ENCODE peak calls at places on chromosomes 6 and 20, in nine cellular contexts. F, M, C, L, T, E, O, K and W are unnamed samples.

GRCh38 chr6:20137837-20138236 is 74.4 kb downstream of the MBOAT1 start:
- DNase-seq in K (no peak), T (no peak), O (no peak), F (no peak), L (no peak), C (no peak), M (no peak), E (no peak), W (no peak)

GRCh38 chr6:87660226-87660886 is 41.7 kb downstream of the AKIRIN2 start:
- DNase-seq in E (no peak), F (no peak), K (no peak), O (no peak), T (no peak), M (no peak), C (no peak), L (no peak), W (no peak)

GRCh38 chr6:168122521-168122920 is 43.5 kb upstream of the FRMD1 start:
- DNase-seq in K (peak; percentile 44), E (no peak), O (no peak), T (no peak), M (no peak), C (no peak), F (no peak), L (no peak), W (no peak)

GRCh38 chr6:147503587-147503986 is 4.9 kb upstream of the SAMD5 start:
- DNase-seq in O (no peak), F (no peak), M (no peak), C (no peak), L (no peak), T (no peak), K (no peak), E (no peak), W (no peak)

GRCh38 chr6:28758046-28758817 is 165.6 kb downstream of the TRIM27 start:
- DNase-seq in F (no peak), T (no peak), O (no peak), K (no peak), L (peak; percentile 43), E (peak; percentile 48), M (no peak), C (no peak), W (no peak)

GRCh38 chr6:103327079-103327478 is 1532.6 kb downstream of the HACE1 start:
- DNase-seq in K (no peak), F (no peak), E (no peak), T (no peak), O (peak; percentile 32), M (peak; percentile 7), C (no peak), L (no peak), W (no peak)

GRCh38 chr6:105994522-105995402 is 91.4 kb upstream of the PRDM1 start:
- DNase-seq in O (peak; percentile 68), T (peak; percentile 52), L (peak; percentile 34), K (peak; percentile 68), F (peak; percentile 74), M (peak; percentile 57), E (peak; percentile 47), C (no peak), W (peak; percentile 59)

GRCh38 chr6:157615411-157615763 is 207.7 kb upstream of the SNX9 start:
- DNase-seq in C (no peak), T (no peak), O (no peak), E (no peak), M (no peak), K (no peak), L (no peak), F (no peak), W (no peak)

GRCh38 chr20:59940956-59941294 is 736 bp downstream of the FAM217B start:
- DNase-seq in M (no peak), F (no peak), L (no peak), K (no peak), O (no peak), E (no peak), C (no peak), T (no peak), W (no peak)

GRCh38 chr6:151695181-151695580 is 112.3 kb upstream of the ESR1 start:
- DNase-seq in E (no peak), C (no peak), O (no peak), F (no peak), K (no peak), M (no peak), L (no peak), T (no peak), W (no peak)

GRCh38 chr20:56788041-56788670 is 159.1 kb downstream of the TFAP2C start:
- DNase-seq in F (no peak), K (no peak), T (no peak), E (no peak), O (no peak), M (no peak), C (no peak), L (no peak), W (no peak)

GRCh38 chr6:107246972-107247615 is 131.8 kb upstream of the BEND3 start:
- DNase-seq in K (no peak), T (no peak), E (no peak), C (no peak), M (no peak), F (no peak), L (no peak), O (no peak), W (no peak)

GRCh38 chr6:44630125-44631028 is 242.9 kb downstream of the CDC5L start:
- DNase-seq in E (no peak), C (no peak), L (peak; percentile 8), F (peak; percentile 56), M (no peak), K (no peak), O (peak; percentile 47), T (no peak), W (no peak)

GRCh38 chr6:164346631-164347030 is 932.1 kb downstream of the QKI start:
- DNase-seq in M (no peak), C (no peak), L (no peak), O (no peak), T (no peak), K (no peak), F (no peak), E (no peak), W (no peak)

GRCh38 chr20:34302312-34302722 is 838 bp downstream of the AHCY start:
- DNase-seq in M (no peak), F (no peak), E (no peak), O (no peak), L (no peak), C (no peak), T (no peak), K (no peak), W (no peak)

GRCh38 chr20:57708694-57709673 is 831 bp downstream of the PMEPA1 start:
- DNase-seq in K (no peak), M (peak; percentile 75), E (peak; percentile 67), O (peak; percentile 62), T (peak; percentile 53), L (no peak), F (no peak), C (no peak), W (peak; percentile 53)

DNA sequence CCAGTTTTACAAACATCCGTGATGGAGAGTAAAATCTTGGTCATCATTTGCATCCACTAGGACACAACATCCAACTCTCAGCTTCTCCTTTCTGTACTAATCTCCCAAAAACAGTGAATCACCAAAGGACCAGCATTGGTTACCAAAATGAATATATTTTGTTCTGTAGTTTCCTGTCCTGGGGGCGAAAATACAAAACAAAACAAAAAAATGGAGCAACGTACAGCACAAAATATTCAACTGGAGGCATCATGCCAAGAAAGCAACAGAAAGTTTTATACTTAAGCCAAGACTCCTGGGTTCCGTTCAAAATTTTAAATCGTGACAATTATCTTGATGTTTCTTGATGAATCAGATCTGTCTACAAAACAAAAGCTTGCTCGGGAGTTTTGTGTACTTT is 126.6 kb upstream of the CCDC28A start:
- DNase-seq in L (no peak), K (no peak), O (no peak), E (no peak), M (no peak), F (no peak), C (no peak), T (no peak), W (no peak)
- H3K4me3 ChIP-seq in L (no peak overlapping the region), K (no peak overlapping the region), O (no peak overlapping the region), E (no peak overlapping the region), M (no peak overlapping the region), F (no peak overlapping the region), C (no peak overlapping the region), T (no peak overlapping the region), W (no peak overlapping the region)

GRCh38 chr20:62286493-62287064 is 16.2 kb upstream of the ADRM1 start:
- DNase-seq in C (no peak), F (no peak), K (no peak), M (no peak), E (no peak), O (peak; percentile 77), T (no peak), L (no peak), W (no peak)

GRCh38 chr20:62284448-62284847 is 18.3 kb upstream of the ADRM1 start:
- DNase-seq in E (no peak), K (no peak), L (no peak), C (no peak), O (no peak), F (no peak), M (no peak), T (no peak), W (no peak)

GRCh38 chr20:62287129-62287528 is 15.7 kb upstream of the ADRM1 start:
- DNase-seq in C (no peak), K (no peak), O (no peak), T (no peak), E (no peak), F (no peak), L (no peak), M (no peak), W (no peak)

GRCh38 chr20:62285151-62285550 is 17.6 kb upstream of the ADRM1 start:
- DNase-seq in K (no peak), T (no peak), L (no peak), F (no peak), O (no peak), M (no peak), E (no peak), C (no peak), W (no peak)

DNA sequence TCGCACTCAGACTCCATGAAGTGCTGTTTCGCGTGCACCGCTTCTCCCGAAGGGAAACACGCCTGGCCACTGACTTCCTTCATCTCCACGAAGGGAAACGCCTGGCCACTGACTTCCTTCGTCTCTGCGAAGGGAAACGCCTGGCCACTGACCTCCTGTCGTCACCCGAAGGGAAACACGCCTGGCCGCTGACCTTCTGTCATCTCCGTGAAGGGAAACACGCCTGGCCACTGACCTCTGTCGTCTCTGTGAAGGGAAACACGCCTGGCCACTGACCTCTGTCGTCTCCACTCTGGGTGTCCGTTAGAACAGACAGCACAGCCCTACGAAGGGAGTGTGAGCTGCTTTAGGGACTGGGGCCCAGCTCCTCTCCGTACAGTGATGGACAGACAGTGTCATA is 17.1 kb upstream of the ADRM1 start:
- DNase-seq in M (no peak), K (peak; percentile 63), T (no peak), C (no peak), E (peak; percentile 43), O (peak; percentile 61), L (no peak), F (no peak), W (peak; percentile 77)
- H3K36me3 ChIP-seq in M (peaks cover 49% of the 10 kb centered on the region), K (peaks cover 62% of the 10 kb centered on the region), T (peaks cover 42% of the 10 kb centered on the region), C (peaks cover 8% of the 10 kb centered on the region), E (no peaks in the 10 kb centered on the region), O (peaks cover 75% of the 10 kb centered on the region), L (peaks cover 11% of the 10 kb centered on the region), F (peaks cover 91% of the 10 kb centered on the region), W (no peaks in the 10 kb centered on the region)

GRCh38 chr20:48826883-48827771 is 672 bp downstream of the PREX1 start:
- DNase-seq in M (peak; percentile 64), E (no peak), F (peak; percentile 60), L (peak; percentile 67), O (no peak), K (no peak), T (peak; percentile 41), C (peak; percentile 13), W (no peak)
- H3K4me3 ChIP-seq in M (peak overlapping the region; percentile 90), E (peak overlapping the region; percentile 32), F (peak overlapping the region; percentile 75), L (peak overlapping the region; percentile 91), O (peak overlapping the region; percentile 32), K (peak overlapping the region; percentile 77), T (peak overlapping the region; percentile 65), C (peak overlapping the region; percentile 60), W (peak overlapping the region; percentile 51)

GRCh38 chr6:36221674-36222073 is 25.1 kb downstream of the BRPF3 start:
- DNase-seq in M (no peak), K (no peak), E (no peak), L (no peak), C (no peak), F (no peak), T (no peak), O (no peak), W (no peak)
- H3K36me3 ChIP-seq in M (peaks cover 43% of the 10 kb centered on the region), K (peaks cover 77% of the 10 kb centered on the region), E (no peaks in the 10 kb centered on the region), L (peaks cover 28% of the 10 kb centered on the region), C (peaks cover 5% of the 10 kb centered on the region), F (peaks cover 94% of the 10 kb centered on the region), T (peaks cover 47% of the 10 kb centered on the region), O (peaks cover 99% of the 10 kb centered on the region), W (no peaks in the 10 kb centered on the region)